ENCODE peak calls at places on chromosome 7, in eight cellular contexts. One of them, this sample, is unnamed.

GRCh38 chr7:45592230-45592991 is 18.2 kb downstream of the ADCY1 start:
- DNase-seq in T-helper 9 cell: no peak
- DNase-seq in choroid plexus epithelial cell: no peak
- DNase-seq in GM12878: no peak
- DNase-seq in activated naive CD4-positive, alpha-beta T cell: no peak
- DNase-seq in central memory CD4-positive, alpha-beta T cell: no peak
- DNase-seq in activated effector memory CD4-positive, alpha-beta T cell treated with anti-CD3 and anti-CD28 coated beads, Interleukin-2, amount 50 U/mL, for 16 hours: peak; percentile 46
- DNase-seq in SK-N-DZ: peak; percentile 29
- DNase-seq in this sample: no peak

GRCh38 chr7:25712500-25712899 is 439.5 kb upstream of the NFE2L3 start:
- DNase-seq in T-helper 9 cell: no peak
- DNase-seq in choroid plexus epithelial cell: no peak
- DNase-seq in GM12878: no peak
- DNase-seq in activated naive CD4-positive, alpha-beta T cell: no peak
- DNase-seq in central memory CD4-positive, alpha-beta T cell: no peak
- DNase-seq in activated effector memory CD4-positive, alpha-beta T cell treated with anti-CD3 and anti-CD28 coated beads, Interleukin-2, amount 50 U/mL, for 16 hours: no peak
- DNase-seq in SK-N-DZ: no peak
- DNase-seq in this sample: no peak

GRCh38 chr7:767580-767940 is 40.5 kb upstream of the PRKAR1B start:
- DNase-seq in T-helper 9 cell: no peak
- DNase-seq in choroid plexus epithelial cell: peak; percentile 99
- DNase-seq in GM12878: no peak
- DNase-seq in activated naive CD4-positive, alpha-beta T cell: no peak
- DNase-seq in central memory CD4-positive, alpha-beta T cell: no peak
- DNase-seq in activated effector memory CD4-positive, alpha-beta T cell treated with anti-CD3 and anti-CD28 coated beads, Interleukin-2, amount 50 U/mL, for 16 hours: peak; percentile 68
- DNase-seq in SK-N-DZ: peak; percentile 99
- DNase-seq in this sample: no peak

GRCh38 chr7:66283003-66283920 is 78.1 kb downstream of the TPST1 start:
- DNase-seq in T-helper 9 cell: no peak
- DNase-seq in choroid plexus epithelial cell: peak; percentile 86
- DNase-seq in GM12878: no peak
- DNase-seq in activated naive CD4-positive, alpha-beta T cell: no peak
- DNase-seq in central memory CD4-positive, alpha-beta T cell: no peak
- DNase-seq in activated effector memory CD4-positive, alpha-beta T cell treated with anti-CD3 and anti-CD28 coated beads, Interleukin-2, amount 50 U/mL, for 16 hours: no peak
- DNase-seq in SK-N-DZ: no peak
- DNase-seq in this sample: no peak

GRCh38 chr7:142685877-142686508 is 63.3 kb upstream of the PRSS1 start:
- DNase-seq in T-helper 9 cell: no peak
- DNase-seq in choroid plexus epithelial cell: no peak
- DNase-seq in GM12878: no peak
- DNase-seq in activated naive CD4-positive, alpha-beta T cell: no peak
- DNase-seq in central memory CD4-positive, alpha-beta T cell: no peak
- DNase-seq in activated effector memory CD4-positive, alpha-beta T cell treated with anti-CD3 and anti-CD28 coated beads, Interleukin-2, amount 50 U/mL, for 16 hours: peak; percentile 58
- DNase-seq in SK-N-DZ: no peak
- DNase-seq in this sample: no peak

GRCh38 chr7:12706900-12707536 is 19.6 kb downstream of the ARL4A start:
- DNase-seq in T-helper 9 cell: no peak
- DNase-seq in choroid plexus epithelial cell: peak; percentile 69
- DNase-seq in GM12878: no peak
- DNase-seq in activated naive CD4-positive, alpha-beta T cell: no peak
- DNase-seq in central memory CD4-positive, alpha-beta T cell: no peak
- DNase-seq in activated effector memory CD4-positive, alpha-beta T cell treated with anti-CD3 and anti-CD28 coated beads, Interleukin-2, amount 50 U/mL, for 16 hours: no peak
- DNase-seq in SK-N-DZ: no peak
- DNase-seq in this sample: no peak

GRCh38 chr7:91411062-91411461 is 146.8 kb downstream of the FZD1 start:
- DNase-seq in T-helper 9 cell: no peak
- DNase-seq in choroid plexus epithelial cell: peak; percentile 18
- DNase-seq in GM12878: no peak
- DNase-seq in activated naive CD4-positive, alpha-beta T cell: no peak
- DNase-seq in central memory CD4-positive, alpha-beta T cell: no peak
- DNase-seq in activated effector memory CD4-positive, alpha-beta T cell treated with anti-CD3 and anti-CD28 coated beads, Interleukin-2, amount 50 U/mL, for 16 hours: no peak
- DNase-seq in SK-N-DZ: no peak
- DNase-seq in this sample: no peak

GRCh38 chr7:913736-914520 is 37.6 kb downstream of the GET4 start:
- DNase-seq in T-helper 9 cell: no peak
- DNase-seq in choroid plexus epithelial cell: no peak
- DNase-seq in GM12878: no peak
- DNase-seq in activated naive CD4-positive, alpha-beta T cell: no peak
- DNase-seq in central memory CD4-positive, alpha-beta T cell: no peak
- DNase-seq in activated effector memory CD4-positive, alpha-beta T cell treated with anti-CD3 and anti-CD28 coated beads, Interleukin-2, amount 50 U/mL, for 16 hours: no peak
- DNase-seq in SK-N-DZ: no peak
- DNase-seq in this sample: no peak

GRCh38 chr7:638256-639011 is 88.1 kb upstream of the DNAAF5 start:
- DNase-seq in T-helper 9 cell: no peak
- DNase-seq in choroid plexus epithelial cell: no peak
- DNase-seq in GM12878: no peak
- DNase-seq in activated naive CD4-positive, alpha-beta T cell: no peak
- DNase-seq in central memory CD4-positive, alpha-beta T cell: no peak
- DNase-seq in activated effector memory CD4-positive, alpha-beta T cell treated with anti-CD3 and anti-CD28 coated beads, Interleukin-2, amount 50 U/mL, for 16 hours: peak; percentile 54
- DNase-seq in SK-N-DZ: no peak
- DNase-seq in this sample: no peak

GRCh38 chr7:74606101-74606908 is 51.2 kb upstream of the GTF2I start:
- DNase-seq in T-helper 9 cell: peak; percentile 13
- DNase-seq in choroid plexus epithelial cell: no peak
- DNase-seq in GM12878: no peak
- DNase-seq in activated naive CD4-positive, alpha-beta T cell: no peak
- DNase-seq in central memory CD4-positive, alpha-beta T cell: peak; percentile 18
- DNase-seq in activated effector memory CD4-positive, alpha-beta T cell treated with anti-CD3 and anti-CD28 coated beads, Interleukin-2, amount 50 U/mL, for 16 hours: peak; percentile 81
- DNase-seq in SK-N-DZ: no peak
- DNase-seq in this sample: no peak

GRCh38 chr7:71824356-71824755 is 587.8 kb downstream of the CALN1 start:
- DNase-seq in T-helper 9 cell: no peak
- DNase-seq in choroid plexus epithelial cell: peak; percentile 30
- DNase-seq in GM12878: no peak
- DNase-seq in activated naive CD4-positive, alpha-beta T cell: no peak
- DNase-seq in central memory CD4-positive, alpha-beta T cell: no peak
- DNase-seq in activated effector memory CD4-positive, alpha-beta T cell treated with anti-CD3 and anti-CD28 coated beads, Interleukin-2, amount 50 U/mL, for 16 hours: no peak
- DNase-seq in SK-N-DZ: no peak
- DNase-seq in this sample: no peak

GRCh38 chr7:98922392-98923107 is 44.2 kb downstream of the TRRAP start:
- DNase-seq in T-helper 9 cell: no peak
- DNase-seq in choroid plexus epithelial cell: peak; percentile 97
- DNase-seq in GM12878: no peak
- DNase-seq in activated naive CD4-positive, alpha-beta T cell: no peak
- DNase-seq in central memory CD4-positive, alpha-beta T cell: no peak
- DNase-seq in activated effector memory CD4-positive, alpha-beta T cell treated with anti-CD3 and anti-CD28 coated beads, Interleukin-2, amount 50 U/mL, for 16 hours: no peak
- DNase-seq in SK-N-DZ: no peak
- DNase-seq in this sample: no peak

GRCh38 chr7:130683026-130683425 is 3.3 kb downstream of the TSGA13 start:
- DNase-seq in T-helper 9 cell: no peak
- DNase-seq in choroid plexus epithelial cell: no peak
- DNase-seq in GM12878: no peak
- DNase-seq in activated naive CD4-positive, alpha-beta T cell: no peak
- DNase-seq in central memory CD4-positive, alpha-beta T cell: no peak
- DNase-seq in activated effector memory CD4-positive, alpha-beta T cell treated with anti-CD3 and anti-CD28 coated beads, Interleukin-2, amount 50 U/mL, for 16 hours: no peak
- DNase-seq in SK-N-DZ: no peak
- DNase-seq in this sample: no peak

GRCh38 chr7:96332325-96332724 is 10.4 kb upstream of the SLC25A13 start:
- DNase-seq in T-helper 9 cell: no peak
- DNase-seq in choroid plexus epithelial cell: no peak
- DNase-seq in GM12878: no peak
- DNase-seq in activated naive CD4-positive, alpha-beta T cell: no peak
- DNase-seq in central memory CD4-positive, alpha-beta T cell: no peak
- DNase-seq in activated effector memory CD4-positive, alpha-beta T cell treated with anti-CD3 and anti-CD28 coated beads, Interleukin-2, amount 50 U/mL, for 16 hours: no peak
- DNase-seq in SK-N-DZ: no peak
- DNase-seq in this sample: no peak

GRCh38 chr7:45591101-45591906 is 17.1 kb downstream of the ADCY1 start:
- DNase-seq in T-helper 9 cell: no peak
- DNase-seq in choroid plexus epithelial cell: no peak
- DNase-seq in GM12878: no peak
- DNase-seq in activated naive CD4-positive, alpha-beta T cell: no peak
- DNase-seq in central memory CD4-positive, alpha-beta T cell: no peak
- DNase-seq in activated effector memory CD4-positive, alpha-beta T cell treated with anti-CD3 and anti-CD28 coated beads, Interleukin-2, amount 50 U/mL, for 16 hours: peak; percentile 59
- DNase-seq in SK-N-DZ: no peak
- DNase-seq in this sample: no peak

GRCh38 chr7:116683786-116684185 is 11.8 kb downstream of the MET start:
- DNase-seq in T-helper 9 cell: no peak
- DNase-seq in choroid plexus epithelial cell: no peak
- DNase-seq in GM12878: peak; percentile 58
- DNase-seq in activated naive CD4-positive, alpha-beta T cell: no peak
- DNase-seq in central memory CD4-positive, alpha-beta T cell: no peak
- DNase-seq in activated effector memory CD4-positive, alpha-beta T cell treated with anti-CD3 and anti-CD28 coated beads, Interleukin-2, amount 50 U/mL, for 16 hours: no peak
- DNase-seq in SK-N-DZ: no peak
- DNase-seq in this sample: peak; percentile 74

GRCh38 chr7:2926898-2927405 is 82.8 kb upstream of the GNA12 start:
- DNase-seq in T-helper 9 cell: no peak
- DNase-seq in choroid plexus epithelial cell: no peak
- DNase-seq in GM12878: no peak
- DNase-seq in activated naive CD4-positive, alpha-beta T cell: no peak
- DNase-seq in central memory CD4-positive, alpha-beta T cell: no peak
- DNase-seq in activated effector memory CD4-positive, alpha-beta T cell treated with anti-CD3 and anti-CD28 coated beads, Interleukin-2, amount 50 U/mL, for 16 hours: peak; percentile 52
- DNase-seq in SK-N-DZ: no peak
- DNase-seq in this sample: no peak

GRCh38 chr7:2993868-2994267 is 49.8 kb downstream of the CARD11 start:
- DNase-seq in T-helper 9 cell: no peak
- DNase-seq in choroid plexus epithelial cell: no peak
- DNase-seq in GM12878: no peak
- DNase-seq in activated naive CD4-positive, alpha-beta T cell: no peak
- DNase-seq in central memory CD4-positive, alpha-beta T cell: no peak
- DNase-seq in activated effector memory CD4-positive, alpha-beta T cell treated with anti-CD3 and anti-CD28 coated beads, Interleukin-2, amount 50 U/mL, for 16 hours: peak; percentile 39
- DNase-seq in SK-N-DZ: no peak
- DNase-seq in this sample: no peak

GRCh38 chr7:50651227-50651989 is 86.2 kb upstream of the DDC start:
- DNase-seq in T-helper 9 cell: no peak
- DNase-seq in choroid plexus epithelial cell: peak; percentile 9
- DNase-seq in GM12878: no peak
- DNase-seq in activated naive CD4-positive, alpha-beta T cell: no peak
- DNase-seq in central memory CD4-positive, alpha-beta T cell: no peak
- DNase-seq in activated effector memory CD4-positive, alpha-beta T cell treated with anti-CD3 and anti-CD28 coated beads, Interleukin-2, amount 50 U/mL, for 16 hours: no peak
- DNase-seq in SK-N-DZ: no peak
- DNase-seq in this sample: no peak

This sample was measured in GM12864.